ENCODE peak calls at places on chromosomes 6 and 20, in six cellular contexts. One of them, this sample, is unnamed.

GRCh38 chr6:46058951-46059350 is 43.3 kb upstream of the CLIC5 start:
- DNase-seq in HT-29: no peak
- DNase-seq in LoVo: no peak
- DNase-seq in HFFc6: no peak
- DNase-seq in kidney glomerular epithelial cell: no peak
- DNase-seq in psoas muscle: no peak
- DNase-seq in this sample: no peak

GRCh38 chr6:165573671-165574070 is 89.4 kb downstream of the PDE10A start:
- DNase-seq in HT-29: no peak
- DNase-seq in LoVo: peak
- DNase-seq in HFFc6: no peak
- DNase-seq in kidney glomerular epithelial cell: peak
- DNase-seq in psoas muscle: peak
- DNase-seq in this sample: peak

GRCh38 chr20:46114449-46114848 is 3.7 kb upstream of the CD40 start:
- DNase-seq in HT-29: no peak
- DNase-seq in LoVo: no peak
- DNase-seq in HFFc6: no peak
- DNase-seq in kidney glomerular epithelial cell: no peak
- DNase-seq in psoas muscle: no peak
- DNase-seq in this sample: no peak

GRCh38 chr6:29770286-29770685 is 47.1 kb downstream of the HLA-F start:
- DNase-seq in HT-29: no peak
- DNase-seq in LoVo: no peak
- DNase-seq in HFFc6: no peak
- DNase-seq in kidney glomerular epithelial cell: no peak
- DNase-seq in psoas muscle: no peak
- DNase-seq in this sample: no peak

GRCh38 chr6:8506123-8506522 is 70.8 kb upstream of the SLC35B3 start:
- DNase-seq in HT-29: no peak
- DNase-seq in LoVo: no peak
- DNase-seq in HFFc6: no peak
- DNase-seq in kidney glomerular epithelial cell: no peak
- DNase-seq in psoas muscle: no peak
- DNase-seq in this sample: no peak

GRCh38 chr6:147817042-147817689 is 308.7 kb downstream of the SAMD5 start:
- DNase-seq in HT-29: no peak
- DNase-seq in LoVo: no peak
- DNase-seq in HFFc6: no peak
- DNase-seq in kidney glomerular epithelial cell: no peak
- DNase-seq in psoas muscle: no peak
- DNase-seq in this sample: no peak

GRCh38 chr6:25041676-25042598 is 106.2 kb upstream of the RIPOR2 start:
- DNase-seq in HT-29: no peak
- DNase-seq in LoVo: no peak
- DNase-seq in HFFc6: no peak
- DNase-seq in kidney glomerular epithelial cell: no peak
- DNase-seq in psoas muscle: no peak
- DNase-seq in this sample: no peak

GRCh38 chr6:26534681-26535465 is 3.3 kb upstream of the HMGN4 start:
- DNase-seq in HT-29: no peak
- DNase-seq in LoVo: no peak
- DNase-seq in HFFc6: no peak
- DNase-seq in kidney glomerular epithelial cell: peak
- DNase-seq in psoas muscle: no peak
- DNase-seq in this sample: no peak

GRCh38 chr20:63106108-63106764 is 99.5 kb upstream of the BHLHE23 start:
- DNase-seq in HT-29: peak
- DNase-seq in LoVo: peak
- DNase-seq in HFFc6: no peak
- DNase-seq in kidney glomerular epithelial cell: no peak
- DNase-seq in psoas muscle: no peak
- DNase-seq in this sample: peak

This sample was measured in left ventricle myocardium superior.